ENCODE peak calls at places on chromosome 22, in five cellular contexts. W, C, P, B and H are unnamed samples.

GRCh38 chr22:21865041-21865440 is 2.4 kb downstream of the MAPK1 start:
- DNase-seq in B (no peak), W (no peak), P (peak; percentile 34), C (peak; percentile 67), H (peak; percentile 17)

GRCh38 chr22:20130739-20131592 is 638 bp upstream of the ZDHHC8 start:
- DNase-seq in P (peak; percentile 70), C (peak; percentile 48), W (peak; percentile 56), B (peak; percentile 77), H (peak; percentile 77)

GRCh38 chr22:50061141-50061823 is 3.2 kb upstream of the TTLL8 start:
- DNase-seq in P (no peak), W (no peak), C (no peak), B (no peak), H (no peak)

GRCh38 chr22:45429921-45430775 is 16.7 kb downstream of the RIBC2 start:
- DNase-seq in P (no peak), W (no peak), C (no peak), B (no peak), H (no peak)

GRCh38 chr22:30212996-30213441 is 33.5 kb downstream of the LIF start:
- DNase-seq in B (no peak), P (no peak), W (no peak), C (peak; percentile 73), H (no peak)

GRCh38 chr22:38189104-38189503 is 7.5 kb upstream of the PLA2G6 start:
- DNase-seq in P (no peak), C (no peak), B (no peak), W (no peak), H (no peak)

GRCh38 chr22:45911601-45912271 is 65.2 kb downstream of the WNT7B start:
- DNase-seq in P (no peak), W (no peak), C (peak; percentile 43), B (no peak), H (no peak)

GRCh38 chr22:41009222-41009948 is 58.2 kb downstream of the RBX1 start:
- DNase-seq in C (peak; percentile 35), W (peak; percentile 33), P (no peak), B (no peak), H (no peak)

GRCh38 chr22:29872145-29872893 is 10.7 kb upstream of the MTMR3 start:
- DNase-seq in B (peak; percentile 10), W (no peak), C (no peak), P (no peak), H (no peak)

GRCh38 chr22:50730941-50731661 is 6.9 kb upstream of the ACR start:
- DNase-seq in W (no peak), P (no peak), C (no peak), B (no peak), H (no peak)

GRCh38 chr22:19376971-19377370 is 54.6 kb downstream of the HIRA start:
- DNase-seq in B (no peak), P (no peak), W (no peak), C (no peak), H (no peak)

GRCh38 chr22:44172370-44173108 is 8.2 kb upstream of the PARVG start:
- DNase-seq in W (peak; percentile 42), C (no peak), B (no peak), P (no peak), H (peak; percentile 18)

GRCh38 chr22:21449531-21450319 is 17.5 kb upstream of the TMEM191C start:
- DNase-seq in W (no peak), P (no peak), B (peak; percentile 5), C (no peak), H (no peak)

GRCh38 chr22:18023509-18024275 is 669 bp downstream of the MICAL3 start:
- DNase-seq in P (peak; percentile 13), B (peak; percentile 75), C (peak; percentile 59), W (peak; percentile 65), H (peak; percentile 40)

GRCh38 chr22:35604671-35605457 is 12.3 kb downstream of the MB start:
- DNase-seq in P (peak; percentile 13), C (no peak), W (peak; percentile 64), B (no peak), H (peak; percentile 24)

GRCh38 chr22:31350410-31350863 is 4.3 kb upstream of the PATZ1 start:
- DNase-seq in B (peak; percentile 14), C (no peak), P (no peak), W (peak; percentile 49), H (no peak)

GRCh38 chr22:49517211-49517610 is 310.5 kb downstream of the BRD1 start:
- DNase-seq in B (no peak), P (no peak), C (no peak), W (no peak), H (no peak)

GRCh38 chr22:36211237-36211881 is 9.8 kb upstream of the APOL4 start:
- DNase-seq in C (no peak), B (no peak), P (no peak), W (no peak), H (no peak)

GRCh38 chr22:37639771-37640590 is 512 bp downstream of the SH3BP1 start:
- DNase-seq in P (no peak), B (peak; percentile 48), C (no peak), W (peak; percentile 56), H (peak; percentile 46)

GRCh38 chr22:35622132-35622913 is 5.2 kb upstream of the MB start:
- DNase-seq in B (peak; percentile 46), W (peak; percentile 83), P (no peak), C (no peak), H (no peak)

GRCh38 chr22:37045958-37046357 is 5.6 kb upstream of the KCTD17 start:
- DNase-seq in B (no peak), C (no peak), W (peak; percentile 38), P (no peak), H (no peak)

GRCh38 chr22:46897246-46897623 is 134.8 kb downstream of the TBC1D22A start:
- DNase-seq in P (no peak), W (no peak), C (peak; percentile 24), B (no peak), H (no peak)